ENCODE peak calls at places on chromosomes 12 and 14, in five cellular contexts. B is SW480; Q is stimulated activated CD4-positive, alpha-beta T cell treated with anti-CD3 and anti-CD28 coated beads, Interleukin-1b, Interleukin-23, amount 100 ng/mL, for 4 hours; Z is WTC11; E is NCI-H345. A is an unnamed sample.

GRCh38 chr12:109775172-109775881 is 57.9 kb downstream of the TRPV4 start:
- DNase-seq in B (peak), E (peak), Q (peak), Z (peak), A (no peak)

GRCh38 chr14:53924754-53925153 is 31.9 kb downstream of the BMP4 start:
- DNase-seq in Z (no peak), E (no peak), Q (no peak), B (peak), A (peak)

GRCh38 chr14:105917933-105918436 is 391.6 kb downstream of the TMEM121 start:
- DNase-seq in Z (no peak), B (no peak), E (no peak), Q (no peak), A (no peak)

GRCh38 chr14:55221186-55221585 is 29.8 kb upstream of the DLGAP5 start:
- DNase-seq in Z (no peak), Q (no peak), B (no peak), E (no peak), A (peak)

GRCh38 chr12:54954228-54954627 is 30.3 kb downstream of the TESPA1 start:
- DNase-seq in Q (no peak), B (no peak), Z (no peak), E (no peak), A (no peak)

GRCh38 chr12:81146228-81147225 is 68.6 kb downstream of the ACSS3 start:
- DNase-seq in Z (no peak), Q (no peak), E (no peak), B (peak), A (no peak)

GRCh38 chr14:49306152-49306751 is 279.9 kb downstream of the RPS29 start:
- DNase-seq in Z (no peak), B (peak), E (peak), Q (no peak), A (no peak)

GRCh38 chr14:96001866-96002510 is 37.2 kb upstream of the C14orf132 start:
- DNase-seq in E (peak), Z (no peak), Q (no peak), B (no peak), A (no peak)

GRCh38 chr12:91630118-91630517 is 447.5 kb upstream of the DCN start:
- DNase-seq in Q (no peak), E (no peak), Z (no peak), B (no peak), A (no peak)

GRCh38 chr12:125114365-125115141 is 49.3 kb downstream of the AACS start:
- DNase-seq in Z (no peak), E (no peak), Q (no peak), B (no peak), A (no peak)

GRCh38 chr14:52299692-52300278 is 14.3 kb upstream of the PTGER2 start:
- DNase-seq in B (peak), Q (no peak), E (peak), Z (no peak), A (peak)

GRCh38 chr12:93348568-93349435 is 28.9 kb upstream of the NUDT4 start:
- DNase-seq in E (no peak), Z (no peak), B (no peak), Q (no peak), A (no peak)

GRCh38 chr12:121451931-121452330 is 52.0 kb downstream of the RNF34 start:
- DNase-seq in Q (no peak), Z (no peak), B (no peak), E (no peak), A (no peak)

GRCh38 chr14:59754256-59754655 is 116.3 kb downstream of the RTN1 start:
- DNase-seq in E (no peak), B (no peak), Q (no peak), Z (no peak), A (no peak)

A was measured in amniotic stem cell.